ENCODE peak calls at places on chromosomes 5 and 9, in four cellular contexts. V is left ventricle myocardium superior; H is stimulated activated CD8-positive, alpha-beta memory T cell treated with anti-CD3 and anti-CD28 coated beads, Interleukin-7, amount 100 ng/mL, for 1 hour; U is AG10803. X is an unnamed sample.

GRCh38 chr5:181166812-181167733 is 19.7 kb downstream of the OR2V2 start:
- DNase-seq in V (no peak), H (no peak), U (no peak), X (no peak)

GRCh38 chr5:616342-617039 is 4.4 kb downstream of the CEP72 start:
- DNase-seq in H (no peak), V (no peak), U (no peak), X (no peak)

GRCh38 chr9:969310-969692 is 7.2 kb upstream of the DMRT3 start:
- DNase-seq in U (no peak), H (no peak), V (no peak), X (no peak)

GRCh38 chr5:151708126-151708525 is 21.4 kb upstream of the SPARC start:
- DNase-seq in H (no peak), U (peak), V (no peak), X (no peak)

GRCh38 chr9:72986522-72987116 is 33.8 kb upstream of the ALDH1A1 start:
- DNase-seq in V (no peak), H (no peak), U (no peak), X (no peak)

GRCh38 chr5:120055858-120056257 is 408.2 kb upstream of the PRR16 start:
- DNase-seq in V (no peak), H (no peak), U (peak), X (peak)

GRCh38 chr5:140258016-140258415 is 44.9 kb downstream of the PFDN1 start:
- DNase-seq in H (no peak), V (no peak), U (peak), X (no peak)

GRCh38 chr5:134864707-134865106 is 9.5 kb upstream of the TXNDC15 start:
- DNase-seq in V (no peak), U (no peak), H (no peak), X (no peak)

GRCh38 chr5:103772248-103772647 is 209.7 kb upstream of the NUDT12 start:
- DNase-seq in V (no peak), H (no peak), U (no peak), X (no peak)

GRCh38 chr5:32278403-32278802 is 34.3 kb downstream of the MTMR12 start:
- DNase-seq in H (no peak), U (peak), V (no peak), X (no peak)

GRCh38 chr9:73073337-73074175 is 78.1 kb upstream of the ANXA1 start:
- DNase-seq in H (no peak), U (peak), V (no peak), X (no peak)

GRCh38 chr5:124524552-124525232 is 221.7 kb downstream of the ZNF608 start:
- DNase-seq in V (no peak), U (no peak), H (no peak), X (no peak)

GRCh38 chr5:95884021-95884333 is 61.5 kb upstream of the GLRX start:
- DNase-seq in V (no peak), H (no peak), U (peak), X (no peak)

GRCh38 chr5:1792842-1793266 is 6.8 kb downstream of the MRPL36 start:
- DNase-seq in H (peak), V (no peak), U (peak), X (no peak)

GRCh38 chr5:143182901-143183820 is 220.3 kb downstream of the NR3C1 start:
- DNase-seq in U (no peak), H (no peak), V (peak), X (no peak)

GRCh38 chr9:137105814-137106661 is 8.5 kb downstream of the DPP7 start:
- DNase-seq in H (no peak), U (no peak), V (peak), X (no peak)

GRCh38 chr9:136328622-136329041 is 1.3 kb downstream of the GPSM1 start:
- DNase-seq in U (peak), H (no peak), V (peak), X (peak)

GRCh38 chr5:127959152-127959764 is 124.3 kb upstream of the SLC12A2 start:
- DNase-seq in H (no peak), U (peak), V (peak), X (peak)

GRCh38 chr9:16063241-16063591 is 510.4 kb downstream of the CCDC171 start:
- DNase-seq in U (no peak), V (no peak), H (no peak), X (no peak)

GRCh38 chr5:43232943-43233833 is 41.2 kb downstream of the NIM1K start:
- DNase-seq in V (no peak), U (no peak), H (no peak), X (peak)

GRCh38 chr9:13750061-13750460 is 470.6 kb upstream of the MPDZ start:
- DNase-seq in U (peak), H (no peak), V (no peak), X (no peak)

GRCh38 chr5:132830436-132831094 is at the start of gene SHROOM1:
- DNase-seq in H (no peak), V (peak), U (peak), X (peak)

GRCh38 chr5:179163236-179164155 is 103.3 kb downstream of the ZNF354C start:
- DNase-seq in H (no peak), V (no peak), U (no peak), X (no peak)

GRCh38 chr5:62649476-62650113 is 71.0 kb downstream of the LRRC70 start:
- DNase-seq in V (no peak), H (no peak), U (no peak), X (no peak)

GRCh38 chr5:149747141-149747832 is 17.2 kb downstream of the PPARGC1B start:
- DNase-seq in H (no peak), U (no peak), V (peak), X (no peak)

GRCh38 chr5:128271859-128272446 is 188.4 kb downstream of the SLC12A2 start:
- DNase-seq in V (peak), H (no peak), U (peak), X (no peak)

GRCh38 chr5:124996023-124996763 is 249.8 kb upstream of the ZNF608 start:
- DNase-seq in U (peak), V (no peak), H (no peak), X (peak)

GRCh38 chr9:33170464-33171156 is 3.5 kb upstream of the B4GALT1 start:
- DNase-seq in U (no peak), V (peak), H (no peak), X (peak)

GRCh38 chr5:115419794-115420585 is 123.5 kb upstream of the CCDC112 start:
- DNase-seq in V (no peak), U (peak), H (no peak), X (no peak)

GRCh38 chr9:94726495-94727191 is at the start of gene AOPEP:
- DNase-seq in V (peak), U (peak), H (peak), X (peak)

GRCh38 chr5:143244000-143244736 is 159.3 kb downstream of the NR3C1 start:
- DNase-seq in H (no peak), V (peak), U (peak), X (peak)

GRCh38 chr5:150618588-150619281 is 21.7 kb upstream of the SYNPO start:
- DNase-seq in U (peak), H (no peak), V (peak), X (no peak)

GRCh38 chr9:128946945-128947422 is 419 bp downstream of the DOLK start:
- DNase-seq in U (peak), V (peak), H (no peak), X (peak)

GRCh38 chr9:126465977-126466376 is 139.3 kb downstream of the MVB12B start:
- DNase-seq in H (no peak), U (no peak), V (no peak), X (no peak)

GRCh38 chr9:130770679-130771442 is 64.2 kb upstream of the ABL1 start:
- DNase-seq in H (no peak), U (peak), V (no peak), X (peak)

GRCh38 chr5:55708732-55709131 is 3.4 kb downstream of the SLC38A9 start:
- DNase-seq in H (no peak), V (no peak), U (no peak), X (no peak)

GRCh38 chr5:102754499-102755424 is at the start of gene PAM:
- DNase-seq in U (peak), V (peak), H (peak), X (peak)

GRCh38 chr5:140325486-140325885 is 20.9 kb downstream of the HBEGF start:
- DNase-seq in H (no peak), V (no peak), U (no peak), X (no peak)

GRCh38 chr9:89179920-89180667 is 1.5 kb upstream of the SHC3 start:
- DNase-seq in V (peak), H (no peak), U (peak), X (peak)